ENCODE peak calls at places on chromosomes 1 and 21, in eight cellular contexts. One of them, this sample, is unnamed.

GRCh38 chr1:110150330-110151174 is at the start of gene SLC6A17:
- DNase-seq in fibroblast of the conjunctiva: no peak
- DNase-seq in fibroblast of lung: peak; percentile 17
- DNase-seq in heart left ventricle: no peak
- DNase-seq in stimulated activated effector memory CD8-positive, alpha-beta T cell treated with anti-CD3 and anti-CD28 coated beads, Interleukin-12 subunit alpha, Interleukin-12 subunit beta, amount 100 ng/mL, for 72 hours: peak; percentile 13
- DNase-seq in A549: peak; percentile 65
- DNase-seq in mucosa of gallbladder: no peak
- DNase-seq in progenitor cell of endocrine pancreas: peak; percentile 23
- DNase-seq in this sample: peak; percentile 55

GRCh38 chr1:236895665-236896387 is 100.7 kb downstream of the MTR start:
- DNase-seq in fibroblast of the conjunctiva: no peak
- DNase-seq in fibroblast of lung: no peak
- DNase-seq in heart left ventricle: peak; percentile 57
- DNase-seq in stimulated activated effector memory CD8-positive, alpha-beta T cell treated with anti-CD3 and anti-CD28 coated beads, Interleukin-12 subunit alpha, Interleukin-12 subunit beta, amount 100 ng/mL, for 72 hours: no peak
- DNase-seq in A549: no peak
- DNase-seq in mucosa of gallbladder: no peak
- DNase-seq in progenitor cell of endocrine pancreas: no peak
- DNase-seq in this sample: no peak

GRCh38 chr21:46097826-46098286 is at the start of gene COL6A2:
- DNase-seq in fibroblast of the conjunctiva: no peak
- DNase-seq in fibroblast of lung: peak; percentile 64
- DNase-seq in heart left ventricle: peak; percentile 76
- DNase-seq in stimulated activated effector memory CD8-positive, alpha-beta T cell treated with anti-CD3 and anti-CD28 coated beads, Interleukin-12 subunit alpha, Interleukin-12 subunit beta, amount 100 ng/mL, for 72 hours: peak; percentile 30
- DNase-seq in A549: peak; percentile 10
- DNase-seq in mucosa of gallbladder: peak; percentile 35
- DNase-seq in progenitor cell of endocrine pancreas: peak; percentile 47
- DNase-seq in this sample: peak; percentile 38

GRCh38 chr1:10867914-10868598 is 71.6 kb upstream of the CASZ1 start:
- DNase-seq in fibroblast of the conjunctiva: no peak
- DNase-seq in fibroblast of lung: no peak
- DNase-seq in heart left ventricle: no peak
- DNase-seq in stimulated activated effector memory CD8-positive, alpha-beta T cell treated with anti-CD3 and anti-CD28 coated beads, Interleukin-12 subunit alpha, Interleukin-12 subunit beta, amount 100 ng/mL, for 72 hours: no peak
- DNase-seq in A549: no peak
- DNase-seq in mucosa of gallbladder: no peak
- DNase-seq in progenitor cell of endocrine pancreas: no peak
- DNase-seq in this sample: no peak

GRCh38 chr1:26498894-26499293 is 26.7 kb downstream of the HMGN2 start:
- DNase-seq in fibroblast of the conjunctiva: no peak
- DNase-seq in fibroblast of lung: no peak
- DNase-seq in heart left ventricle: no peak
- DNase-seq in stimulated activated effector memory CD8-positive, alpha-beta T cell treated with anti-CD3 and anti-CD28 coated beads, Interleukin-12 subunit alpha, Interleukin-12 subunit beta, amount 100 ng/mL, for 72 hours: no peak
- DNase-seq in A549: no peak
- DNase-seq in mucosa of gallbladder: no peak
- DNase-seq in progenitor cell of endocrine pancreas: no peak
- DNase-seq in this sample: no peak

GRCh38 chr1:9058465-9058864 is 11.0 kb downstream of the SLC2A5 start:
- DNase-seq in fibroblast of the conjunctiva: no peak
- DNase-seq in fibroblast of lung: peak; percentile 41
- DNase-seq in heart left ventricle: no peak
- DNase-seq in stimulated activated effector memory CD8-positive, alpha-beta T cell treated with anti-CD3 and anti-CD28 coated beads, Interleukin-12 subunit alpha, Interleukin-12 subunit beta, amount 100 ng/mL, for 72 hours: no peak
- DNase-seq in A549: no peak
- DNase-seq in mucosa of gallbladder: no peak
- DNase-seq in progenitor cell of endocrine pancreas: no peak
- DNase-seq in this sample: no peak

GRCh38 chr1:44409019-44409602 is 4.1 kb downstream of the RNF220 start:
- DNase-seq in fibroblast of the conjunctiva: no peak
- DNase-seq in fibroblast of lung: peak; percentile 21
- DNase-seq in heart left ventricle: no peak
- DNase-seq in stimulated activated effector memory CD8-positive, alpha-beta T cell treated with anti-CD3 and anti-CD28 coated beads, Interleukin-12 subunit alpha, Interleukin-12 subunit beta, amount 100 ng/mL, for 72 hours: no peak
- DNase-seq in A549: no peak
- DNase-seq in mucosa of gallbladder: no peak
- DNase-seq in progenitor cell of endocrine pancreas: no peak
- DNase-seq in this sample: no peak

GRCh38 chr1:65795311-65795710 is 2.6 kb downstream of the PDE4B start:
- DNase-seq in fibroblast of the conjunctiva: no peak
- DNase-seq in fibroblast of lung: no peak
- DNase-seq in heart left ventricle: no peak
- DNase-seq in stimulated activated effector memory CD8-positive, alpha-beta T cell treated with anti-CD3 and anti-CD28 coated beads, Interleukin-12 subunit alpha, Interleukin-12 subunit beta, amount 100 ng/mL, for 72 hours: no peak
- DNase-seq in A549: no peak
- DNase-seq in mucosa of gallbladder: no peak
- DNase-seq in progenitor cell of endocrine pancreas: no peak
- DNase-seq in this sample: no peak

GRCh38 chr1:58971629-58972140 is 187.8 kb upstream of the JUN start:
- DNase-seq in fibroblast of the conjunctiva: no peak
- DNase-seq in fibroblast of lung: peak; percentile 55
- DNase-seq in heart left ventricle: peak; percentile 26
- DNase-seq in stimulated activated effector memory CD8-positive, alpha-beta T cell treated with anti-CD3 and anti-CD28 coated beads, Interleukin-12 subunit alpha, Interleukin-12 subunit beta, amount 100 ng/mL, for 72 hours: no peak
- DNase-seq in A549: peak; percentile 19
- DNase-seq in mucosa of gallbladder: peak; percentile 81
- DNase-seq in progenitor cell of endocrine pancreas: no peak
- DNase-seq in this sample: peak; percentile 92

GRCh38 chr1:91511386-91511785 is 10.7 kb downstream of the CDC7 start:
- DNase-seq in fibroblast of the conjunctiva: peak; percentile 58
- DNase-seq in fibroblast of lung: peak; percentile 85
- DNase-seq in heart left ventricle: no peak
- DNase-seq in stimulated activated effector memory CD8-positive, alpha-beta T cell treated with anti-CD3 and anti-CD28 coated beads, Interleukin-12 subunit alpha, Interleukin-12 subunit beta, amount 100 ng/mL, for 72 hours: no peak
- DNase-seq in A549: peak; percentile 51
- DNase-seq in mucosa of gallbladder: no peak
- DNase-seq in progenitor cell of endocrine pancreas: no peak
- DNase-seq in this sample: no peak

GRCh38 chr1:58358311-58358710 is 188.2 kb downstream of the OMA1 start:
- DNase-seq in fibroblast of the conjunctiva: no peak
- DNase-seq in fibroblast of lung: peak; percentile 28
- DNase-seq in heart left ventricle: no peak
- DNase-seq in stimulated activated effector memory CD8-positive, alpha-beta T cell treated with anti-CD3 and anti-CD28 coated beads, Interleukin-12 subunit alpha, Interleukin-12 subunit beta, amount 100 ng/mL, for 72 hours: no peak
- DNase-seq in A549: peak; percentile 25
- DNase-seq in mucosa of gallbladder: no peak
- DNase-seq in progenitor cell of endocrine pancreas: no peak
- DNase-seq in this sample: no peak

GRCh38 chr1:39816431-39817090 is 27.9 kb upstream of the BMP8B start:
- DNase-seq in fibroblast of the conjunctiva: peak; percentile 29
- DNase-seq in fibroblast of lung: peak; percentile 75
- DNase-seq in heart left ventricle: peak; percentile 42
- DNase-seq in stimulated activated effector memory CD8-positive, alpha-beta T cell treated with anti-CD3 and anti-CD28 coated beads, Interleukin-12 subunit alpha, Interleukin-12 subunit beta, amount 100 ng/mL, for 72 hours: peak; percentile 50
- DNase-seq in A549: peak; percentile 68
- DNase-seq in mucosa of gallbladder: peak; percentile 69
- DNase-seq in progenitor cell of endocrine pancreas: peak; percentile 53
- DNase-seq in this sample: peak; percentile 76

GRCh38 chr1:184533049-184533448 is 146.2 kb downstream of the C1orf21 start:
- DNase-seq in fibroblast of the conjunctiva: no peak
- DNase-seq in fibroblast of lung: no peak
- DNase-seq in heart left ventricle: no peak
- DNase-seq in stimulated activated effector memory CD8-positive, alpha-beta T cell treated with anti-CD3 and anti-CD28 coated beads, Interleukin-12 subunit alpha, Interleukin-12 subunit beta, amount 100 ng/mL, for 72 hours: no peak
- DNase-seq in A549: no peak
- DNase-seq in mucosa of gallbladder: no peak
- DNase-seq in progenitor cell of endocrine pancreas: no peak
- DNase-seq in this sample: no peak

GRCh38 chr21:21688877-21689276 is 690.7 kb downstream of the NCAM2 start:
- DNase-seq in fibroblast of the conjunctiva: peak; percentile 33
- DNase-seq in fibroblast of lung: peak; percentile 65
- DNase-seq in heart left ventricle: no peak
- DNase-seq in stimulated activated effector memory CD8-positive, alpha-beta T cell treated with anti-CD3 and anti-CD28 coated beads, Interleukin-12 subunit alpha, Interleukin-12 subunit beta, amount 100 ng/mL, for 72 hours: no peak
- DNase-seq in A549: no peak
- DNase-seq in mucosa of gallbladder: peak; percentile 15
- DNase-seq in progenitor cell of endocrine pancreas: no peak
- DNase-seq in this sample: peak; percentile 43

GRCh38 chr1:162094271-162094670 is 24.8 kb downstream of the NOS1AP start:
- DNase-seq in fibroblast of the conjunctiva: no peak
- DNase-seq in fibroblast of lung: peak; percentile 61
- DNase-seq in heart left ventricle: no peak
- DNase-seq in stimulated activated effector memory CD8-positive, alpha-beta T cell treated with anti-CD3 and anti-CD28 coated beads, Interleukin-12 subunit alpha, Interleukin-12 subunit beta, amount 100 ng/mL, for 72 hours: no peak
- DNase-seq in A549: no peak
- DNase-seq in mucosa of gallbladder: no peak
- DNase-seq in progenitor cell of endocrine pancreas: no peak
- DNase-seq in this sample: no peak

GRCh38 chr21:32554832-32555436 is 30.4 kb downstream of the TCP10L start:
- DNase-seq in fibroblast of the conjunctiva: peak; percentile 18
- DNase-seq in fibroblast of lung: peak; percentile 74
- DNase-seq in heart left ventricle: no peak
- DNase-seq in stimulated activated effector memory CD8-positive, alpha-beta T cell treated with anti-CD3 and anti-CD28 coated beads, Interleukin-12 subunit alpha, Interleukin-12 subunit beta, amount 100 ng/mL, for 72 hours: no peak
- DNase-seq in A549: no peak
- DNase-seq in mucosa of gallbladder: no peak
- DNase-seq in progenitor cell of endocrine pancreas: no peak
- DNase-seq in this sample: no peak

GRCh38 chr1:35115459-35116383 is 36.5 kb downstream of the ZMYM1 start:
- DNase-seq in fibroblast of the conjunctiva: no peak
- DNase-seq in fibroblast of lung: peak; percentile 22
- DNase-seq in heart left ventricle: no peak
- DNase-seq in stimulated activated effector memory CD8-positive, alpha-beta T cell treated with anti-CD3 and anti-CD28 coated beads, Interleukin-12 subunit alpha, Interleukin-12 subunit beta, amount 100 ng/mL, for 72 hours: no peak
- DNase-seq in A549: no peak
- DNase-seq in mucosa of gallbladder: no peak
- DNase-seq in progenitor cell of endocrine pancreas: no peak
- DNase-seq in this sample: no peak

GRCh38 chr21:39969691-39970364 is 102.6 kb downstream of the PCP4 start:
- DNase-seq in fibroblast of the conjunctiva: no peak
- DNase-seq in fibroblast of lung: no peak
- DNase-seq in heart left ventricle: no peak
- DNase-seq in stimulated activated effector memory CD8-positive, alpha-beta T cell treated with anti-CD3 and anti-CD28 coated beads, Interleukin-12 subunit alpha, Interleukin-12 subunit beta, amount 100 ng/mL, for 72 hours: no peak
- DNase-seq in A549: no peak
- DNase-seq in mucosa of gallbladder: no peak
- DNase-seq in progenitor cell of endocrine pancreas: no peak
- DNase-seq in this sample: no peak

GRCh38 chr1:59354754-59355337 is 58.0 kb downstream of the FGGY start:
- DNase-seq in fibroblast of the conjunctiva: no peak
- DNase-seq in fibroblast of lung: no peak
- DNase-seq in heart left ventricle: peak; percentile 23
- DNase-seq in stimulated activated effector memory CD8-positive, alpha-beta T cell treated with anti-CD3 and anti-CD28 coated beads, Interleukin-12 subunit alpha, Interleukin-12 subunit beta, amount 100 ng/mL, for 72 hours: no peak
- DNase-seq in A549: no peak
- DNase-seq in mucosa of gallbladder: no peak
- DNase-seq in progenitor cell of endocrine pancreas: no peak
- DNase-seq in this sample: peak; percentile 67

GRCh38 chr1:204466416-204467405 is 27.9 kb downstream of the PIK3C2B start:
- DNase-seq in fibroblast of the conjunctiva: no peak
- DNase-seq in fibroblast of lung: no peak
- DNase-seq in heart left ventricle: peak; percentile 57
- DNase-seq in stimulated activated effector memory CD8-positive, alpha-beta T cell treated with anti-CD3 and anti-CD28 coated beads, Interleukin-12 subunit alpha, Interleukin-12 subunit beta, amount 100 ng/mL, for 72 hours: no peak
- DNase-seq in A549: no peak
- DNase-seq in mucosa of gallbladder: no peak
- DNase-seq in progenitor cell of endocrine pancreas: no peak
- DNase-seq in this sample: no peak

GRCh38 chr1:14773621-14774020 is 175.1 kb downstream of the KAZN start:
- DNase-seq in fibroblast of the conjunctiva: no peak
- DNase-seq in fibroblast of lung: no peak
- DNase-seq in heart left ventricle: no peak
- DNase-seq in stimulated activated effector memory CD8-positive, alpha-beta T cell treated with anti-CD3 and anti-CD28 coated beads, Interleukin-12 subunit alpha, Interleukin-12 subunit beta, amount 100 ng/mL, for 72 hours: no peak
- DNase-seq in A549: no peak
- DNase-seq in mucosa of gallbladder: no peak
- DNase-seq in progenitor cell of endocrine pancreas: no peak
- DNase-seq in this sample: no peak

GRCh38 chr1:15975358-15975804 is 520 bp downstream of the ZBTB17 start:
- DNase-seq in fibroblast of the conjunctiva: no peak
- DNase-seq in fibroblast of lung: peak; percentile 41
- DNase-seq in heart left ventricle: peak; percentile 71
- DNase-seq in stimulated activated effector memory CD8-positive, alpha-beta T cell treated with anti-CD3 and anti-CD28 coated beads, Interleukin-12 subunit alpha, Interleukin-12 subunit beta, amount 100 ng/mL, for 72 hours: peak; percentile 76
- DNase-seq in A549: peak; percentile 44
- DNase-seq in mucosa of gallbladder: no peak
- DNase-seq in progenitor cell of endocrine pancreas: peak; percentile 44
- DNase-seq in this sample: peak; percentile 66

GRCh38 chr1:237492359-237492758 is 398.4 kb downstream of the ZP4 start:
- DNase-seq in fibroblast of the conjunctiva: no peak
- DNase-seq in fibroblast of lung: no peak
- DNase-seq in heart left ventricle: no peak
- DNase-seq in stimulated activated effector memory CD8-positive, alpha-beta T cell treated with anti-CD3 and anti-CD28 coated beads, Interleukin-12 subunit alpha, Interleukin-12 subunit beta, amount 100 ng/mL, for 72 hours: no peak
- DNase-seq in A549: no peak
- DNase-seq in mucosa of gallbladder: no peak
- DNase-seq in progenitor cell of endocrine pancreas: no peak
- DNase-seq in this sample: no peak

GRCh38 chr1:100353988-100354387 is 1.7 kb downstream of the CDC14A start:
- DNase-seq in fibroblast of the conjunctiva: no peak
- DNase-seq in fibroblast of lung: no peak
- DNase-seq in heart left ventricle: no peak
- DNase-seq in stimulated activated effector memory CD8-positive, alpha-beta T cell treated with anti-CD3 and anti-CD28 coated beads, Interleukin-12 subunit alpha, Interleukin-12 subunit beta, amount 100 ng/mL, for 72 hours: no peak
- DNase-seq in A549: peak; percentile 11
- DNase-seq in mucosa of gallbladder: no peak
- DNase-seq in progenitor cell of endocrine pancreas: no peak
- DNase-seq in this sample: no peak

GRCh38 chr1:112394743-112395062 is 1.3 kb upstream of the CTTNBP2NL start:
- DNase-seq in fibroblast of the conjunctiva: no peak
- DNase-seq in fibroblast of lung: no peak
- DNase-seq in heart left ventricle: no peak
- DNase-seq in stimulated activated effector memory CD8-positive, alpha-beta T cell treated with anti-CD3 and anti-CD28 coated beads, Interleukin-12 subunit alpha, Interleukin-12 subunit beta, amount 100 ng/mL, for 72 hours: no peak
- DNase-seq in A549: no peak
- DNase-seq in mucosa of gallbladder: no peak
- DNase-seq in progenitor cell of endocrine pancreas: no peak
- DNase-seq in this sample: no peak

GRCh38 chr1:89808429-89809117 is 12.3 kb upstream of the LRRC8D start:
- DNase-seq in fibroblast of the conjunctiva: no peak
- DNase-seq in fibroblast of lung: peak; percentile 21
- DNase-seq in heart left ventricle: no peak
- DNase-seq in stimulated activated effector memory CD8-positive, alpha-beta T cell treated with anti-CD3 and anti-CD28 coated beads, Interleukin-12 subunit alpha, Interleukin-12 subunit beta, amount 100 ng/mL, for 72 hours: no peak
- DNase-seq in A549: peak; percentile 36
- DNase-seq in mucosa of gallbladder: no peak
- DNase-seq in progenitor cell of endocrine pancreas: no peak
- DNase-seq in this sample: no peak